ENCODE peak calls at places on chromosomes 3 and 15, in six cellular contexts. C is hypothalamus, N is activated T-cell treated with anti-CD3 and anti-CD28 coated beads for 24 hours, V is occipital lobe, G is astrocyte of the hippocampus, K is GM23338. Q is an unnamed sample.
A peak's percentile ranks its signal among the peaks of the same experiment; 100 is the strongest.

GRCh38 chr3:88057650-88058321 is 1.0 kb downstream of the CGGBP1 start:
- DNase-seq in N (no peak), V (no peak), G (peak; percentile 47), C (no peak), K (no peak), Q (peak; percentile 23)

GRCh38 chr15:76642671-76643070 is 262.5 kb downstream of the SCAPER start:
- DNase-seq in K (peak; percentile 32), N (no peak), G (no peak), C (no peak), V (no peak), Q (no peak)

GRCh38 chr15:41416162-41416741 is 643 bp upstream of the RTF1 start:
- DNase-seq in C (no peak), N (no peak), V (no peak), G (no peak), K (no peak), Q (no peak)

GRCh38 chr3:115330406-115330805 is 183.3 kb upstream of the ZBTB20 start:
- DNase-seq in V (no peak), G (peak; percentile 66), N (no peak), C (no peak), K (no peak), Q (peak; percentile 11)

GRCh38 chr15:79595995-79596622 is 164.0 kb downstream of the MINAR1 start:
- DNase-seq in N (peak; percentile 30), K (peak; percentile 98), V (no peak), C (no peak), G (peak; percentile 73), Q (peak; percentile 71)

GRCh38 chr3:121895121-121895520 is 920 bp downstream of the SLC15A2 start:
- DNase-seq in K (peak; percentile 16), V (no peak), N (no peak), G (no peak), C (no peak), Q (peak; percentile 54)

GRCh38 chr3:31291818-31292217 is 240.9 kb upstream of the STT3B start:
- DNase-seq in G (no peak), C (no peak), V (no peak), N (no peak), K (no peak), Q (no peak)

GRCh38 chr15:68730491-68731317 is 90.0 kb downstream of the ANP32A start:
- DNase-seq in C (peak; percentile 39), G (peak; percentile 63), V (peak; percentile 49), N (no peak), K (peak; percentile 78), Q (peak; percentile 76)

GRCh38 chr15:89451846-89452245 is 44.5 kb downstream of the RHCG start:
- DNase-seq in V (no peak), K (no peak), C (no peak), G (no peak), N (no peak), Q (no peak)

GRCh38 chr15:42401544-42402478 is 42.5 kb downstream of the CAPN3 start:
- DNase-seq in C (no peak), G (no peak), V (no peak), N (no peak), K (no peak), Q (no peak)

GRCh38 chr15:77387355-77388105 is 32.4 kb downstream of the PEAK1 start:
- DNase-seq in V (no peak), G (peak; percentile 18), C (no peak), K (no peak), N (no peak), Q (no peak)

GRCh38 chr15:22808240-22808639 is 21.8 kb downstream of the NIPA1 start:
- DNase-seq in N (no peak), V (no peak), C (no peak), K (no peak), G (no peak), Q (no peak)

GRCh38 chr15:77034620-77035467 is 36.1 kb downstream of the TSPAN3 start:
- DNase-seq in C (no peak), G (no peak), N (peak; percentile 37), K (peak; percentile 79), V (no peak), Q (no peak)

GRCh38 chr15:41689083-41689482 is 28.9 kb downstream of the MGA start:
- DNase-seq in K (no peak), G (no peak), C (no peak), N (no peak), V (no peak), Q (no peak)

GRCh38 chr3:190288836-190289235 is 33.4 kb downstream of the CLDN1 start:
- DNase-seq in G (no peak), V (no peak), N (no peak), K (no peak), C (no peak), Q (no peak)

GRCh38 chr15:32124726-32125125 is 94.4 kb downstream of the CHRNA7 start:
- DNase-seq in N (no peak), G (no peak), V (no peak), C (no peak), K (no peak), Q (no peak)

GRCh38 chr3:188152660-188153497 is 1.1 kb upstream of the LPP start:
- DNase-seq in N (no peak), G (peak; percentile 74), K (peak; percentile 83), V (no peak), C (no peak), Q (no peak)

GRCh38 chr3:185586644-185586964 is 509 bp downstream of the SENP2 start:
- DNase-seq in C (no peak), V (no peak), G (no peak), K (no peak), N (no peak), Q (peak; percentile 26)

GRCh38 chr15:71094137-71094536 is 21.1 kb upstream of the THSD4 start:
- DNase-seq in C (no peak), K (no peak), G (no peak), V (no peak), N (no peak), Q (no peak)

GRCh38 chr3:141242035-141242721 is 10.6 kb downstream of the PXYLP1 start:
- DNase-seq in N (no peak), V (no peak), K (no peak), G (peak; percentile 35), C (no peak), Q (peak; percentile 54)